ENCODE peak calls at places on chromosomes 3 and 15, in six cellular contexts. One of them, this sample, is unnamed.

GRCh38 chr15:99169769-99170311 is 65.0 kb downstream of the SYNM start:
- DNase-seq in mesenchymal stem cell: peak
- DNase-seq in IMR-90: peak
- DNase-seq in neuronal stem cell: no peak
- DNase-seq in H1: no peak
- DNase-seq in H9: no peak
- DNase-seq in this sample: peak

GRCh38 chr3:25041871-25042584 is 386.0 kb upstream of the RARB start:
- DNase-seq in mesenchymal stem cell: no peak
- DNase-seq in IMR-90: no peak
- DNase-seq in neuronal stem cell: no peak
- DNase-seq in H1: no peak
- DNase-seq in H9: no peak
- DNase-seq in this sample: no peak

GRCh38 chr15:43183270-43183669 is 1.9 kb upstream of the CCNDBP1 start:
- DNase-seq in mesenchymal stem cell: no peak
- DNase-seq in IMR-90: no peak
- DNase-seq in neuronal stem cell: no peak
- DNase-seq in H1: no peak
- DNase-seq in H9: no peak
- DNase-seq in this sample: no peak

GRCh38 chr15:69990566-69991391 is 106.9 kb downstream of the TLE3 start:
- DNase-seq in mesenchymal stem cell: no peak
- DNase-seq in IMR-90: no peak
- DNase-seq in neuronal stem cell: no peak
- DNase-seq in H1: no peak
- DNase-seq in H9: no peak
- DNase-seq in this sample: no peak

GRCh38 chr3:18079739-18080138 is 337.3 kb upstream of the TBC1D5 start:
- DNase-seq in mesenchymal stem cell: no peak
- DNase-seq in IMR-90: peak
- DNase-seq in neuronal stem cell: no peak
- DNase-seq in H1: no peak
- DNase-seq in H9: no peak
- DNase-seq in this sample: no peak

GRCh38 chr3:37624276-37624675 is 237.4 kb upstream of the CTDSPL start:
- DNase-seq in mesenchymal stem cell: no peak
- DNase-seq in IMR-90: no peak
- DNase-seq in neuronal stem cell: no peak
- DNase-seq in H1: no peak
- DNase-seq in H9: no peak
- DNase-seq in this sample: no peak

GRCh38 chr3:185648396-185648795 is 62.3 kb downstream of the SENP2 start:
- DNase-seq in mesenchymal stem cell: no peak
- DNase-seq in IMR-90: no peak
- DNase-seq in neuronal stem cell: no peak
- DNase-seq in H1: no peak
- DNase-seq in H9: no peak
- DNase-seq in this sample: no peak

GRCh38 chr3:126304291-126304690 is 52.9 kb downstream of the KLF15 start:
- DNase-seq in mesenchymal stem cell: no peak
- DNase-seq in IMR-90: no peak
- DNase-seq in neuronal stem cell: no peak
- DNase-seq in H1: no peak
- DNase-seq in H9: no peak
- DNase-seq in this sample: no peak

GRCh38 chr3:119318871-119319270 is 24.7 kb downstream of the ARHGAP31 start:
- DNase-seq in mesenchymal stem cell: no peak
- DNase-seq in IMR-90: peak
- DNase-seq in neuronal stem cell: no peak
- DNase-seq in H1: no peak
- DNase-seq in H9: no peak
- DNase-seq in this sample: peak

GRCh38 chr3:136343446-136343845 is 93.3 kb downstream of the PCCB start:
- DNase-seq in mesenchymal stem cell: no peak
- DNase-seq in IMR-90: no peak
- DNase-seq in neuronal stem cell: no peak
- DNase-seq in H1: no peak
- DNase-seq in H9: no peak
- DNase-seq in this sample: no peak

GRCh38 chr3:196514913-196515621 is at the start of gene SMCO1:
- DNase-seq in mesenchymal stem cell: no peak
- DNase-seq in IMR-90: no peak
- DNase-seq in neuronal stem cell: no peak
- DNase-seq in H1: no peak
- DNase-seq in H9: no peak
- DNase-seq in this sample: no peak

GRCh38 chr15:71702496-71702895 is 107.9 kb upstream of the NR2E3 start:
- DNase-seq in mesenchymal stem cell: no peak
- DNase-seq in IMR-90: no peak
- DNase-seq in neuronal stem cell: no peak
- DNase-seq in H1: no peak
- DNase-seq in H9: no peak
- DNase-seq in this sample: no peak

GRCh38 chr15:74615313-74616019 is at the start of gene CLK3:
- DNase-seq in mesenchymal stem cell: peak
- DNase-seq in IMR-90: peak
- DNase-seq in neuronal stem cell: peak
- DNase-seq in H1: peak
- DNase-seq in H9: peak
- DNase-seq in this sample: peak

GRCh38 chr15:101088788-101089578 is 162.9 kb downstream of the CHSY1 start:
- DNase-seq in mesenchymal stem cell: peak
- DNase-seq in IMR-90: no peak
- DNase-seq in neuronal stem cell: peak
- DNase-seq in H1: peak
- DNase-seq in H9: peak
- DNase-seq in this sample: peak

GRCh38 chr15:80159811-80160569 is 7.2 kb downstream of the FAH start:
- DNase-seq in mesenchymal stem cell: peak
- DNase-seq in IMR-90: peak
- DNase-seq in neuronal stem cell: no peak
- DNase-seq in H1: no peak
- DNase-seq in H9: no peak
- DNase-seq in this sample: no peak

GRCh38 chr3:11641683-11642407 is 1.9 kb downstream of the VGLL4 start:
- DNase-seq in mesenchymal stem cell: peak
- DNase-seq in IMR-90: peak
- DNase-seq in neuronal stem cell: no peak
- DNase-seq in H1: no peak
- DNase-seq in H9: no peak
- DNase-seq in this sample: no peak

GRCh38 chr15:79023918-79024317 is 66.7 kb downstream of the RASGRF1 start:
- DNase-seq in mesenchymal stem cell: no peak
- DNase-seq in IMR-90: no peak
- DNase-seq in neuronal stem cell: no peak
- DNase-seq in H1: no peak
- DNase-seq in H9: no peak
- DNase-seq in this sample: no peak

GRCh38 chr15:79027532-79028410 is 62.8 kb downstream of the RASGRF1 start:
- DNase-seq in mesenchymal stem cell: no peak
- DNase-seq in IMR-90: no peak
- DNase-seq in neuronal stem cell: no peak
- DNase-seq in H1: no peak
- DNase-seq in H9: no peak
- DNase-seq in this sample: no peak

GRCh38 chr15:79023546-79023890 is 67.1 kb downstream of the RASGRF1 start:
- DNase-seq in mesenchymal stem cell: no peak
- DNase-seq in IMR-90: no peak
- DNase-seq in neuronal stem cell: no peak
- DNase-seq in H1: no peak
- DNase-seq in H9: no peak
- DNase-seq in this sample: no peak

GRCh38 chr15:79025201-79025600 is 65.4 kb downstream of the RASGRF1 start:
- DNase-seq in mesenchymal stem cell: no peak
- DNase-seq in IMR-90: no peak
- DNase-seq in neuronal stem cell: no peak
- DNase-seq in H1: no peak
- DNase-seq in H9: no peak
- DNase-seq in this sample: no peak

DNA sequence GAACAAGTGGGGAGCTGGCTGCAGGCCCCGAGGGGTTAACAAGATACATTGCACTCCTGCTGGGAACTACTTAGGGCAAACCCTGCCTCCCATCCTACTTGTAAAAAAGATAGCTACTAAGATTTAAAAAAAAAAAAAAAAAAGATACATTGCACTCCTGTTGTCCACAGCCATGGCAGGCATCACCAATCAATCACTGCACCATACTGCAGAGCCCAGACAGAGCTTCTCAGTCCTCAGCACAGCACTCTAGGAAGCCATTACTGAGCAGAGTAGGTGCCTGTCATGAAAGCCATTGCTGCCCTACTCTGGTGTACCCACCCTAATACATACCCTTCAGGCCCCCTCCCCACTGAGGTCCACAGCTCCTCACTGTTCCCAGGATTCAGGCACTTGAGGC is 64.8 kb downstream of the RASGRF1 start:
- DNase-seq in mesenchymal stem cell: no peak
- DNase-seq in IMR-90: no peak
- DNase-seq in neuronal stem cell: no peak
- DNase-seq in H1: no peak
- DNase-seq in H9: no peak
- DNase-seq in this sample: no peak
- H4K91ac ChIP-seq in mesenchymal stem cell: no peak
- H4K91ac ChIP-seq in IMR-90: no peak
- H4K91ac ChIP-seq in neuronal stem cell: no peak
- H4K91ac ChIP-seq in H1: no peak
- H4K91ac ChIP-seq in H9: no peak
- H4K91ac ChIP-seq in this sample: no peak

GRCh38 chr15:96720656-96721055 is 390.2 kb downstream of the NR2F2 start:
- DNase-seq in mesenchymal stem cell: no peak
- DNase-seq in IMR-90: no peak
- DNase-seq in neuronal stem cell: no peak
- DNase-seq in H1: no peak
- DNase-seq in H9: no peak
- DNase-seq in this sample: no peak
- H4K91ac ChIP-seq in mesenchymal stem cell: no peak
- H4K91ac ChIP-seq in IMR-90: no peak
- H4K91ac ChIP-seq in neuronal stem cell: no peak
- H4K91ac ChIP-seq in H1: no peak
- H4K91ac ChIP-seq in H9: no peak
- H4K91ac ChIP-seq in this sample: no peak

DNA sequence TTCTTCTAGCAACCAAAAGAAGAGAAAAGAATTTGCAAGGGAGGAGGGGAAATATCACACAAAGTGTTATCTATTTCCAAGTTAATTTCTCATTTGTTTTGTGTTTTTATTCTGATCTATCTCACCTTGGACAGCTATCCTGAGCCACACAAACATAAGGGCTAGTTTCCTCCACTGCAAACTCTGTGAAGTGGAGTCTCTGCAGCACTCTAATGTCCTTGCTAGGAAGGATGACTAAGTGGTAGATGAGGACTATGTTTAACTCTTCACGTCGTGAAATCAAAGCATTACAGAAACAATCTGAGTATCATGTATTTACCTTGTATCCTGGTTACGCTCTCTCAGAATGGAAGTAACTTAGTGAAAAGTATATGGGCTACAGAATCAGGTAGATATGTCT is 33.9 kb upstream of the CHRM5 start:
- DNase-seq in mesenchymal stem cell: no peak
- DNase-seq in IMR-90: peak
- DNase-seq in neuronal stem cell: no peak
- DNase-seq in H1: no peak
- DNase-seq in H9: no peak
- DNase-seq in this sample: no peak
- H4K91ac ChIP-seq in mesenchymal stem cell: no peak
- H4K91ac ChIP-seq in IMR-90: no peak
- H4K91ac ChIP-seq in neuronal stem cell: no peak
- H4K91ac ChIP-seq in H1: no peak
- H4K91ac ChIP-seq in H9: no peak
- H4K91ac ChIP-seq in this sample: no peak

GRCh38 chr3:163891771-163892170 is 1186.5 kb downstream of the SI start:
- DNase-seq in mesenchymal stem cell: no peak
- DNase-seq in IMR-90: no peak
- DNase-seq in neuronal stem cell: no peak
- DNase-seq in H1: no peak
- DNase-seq in H9: no peak
- DNase-seq in this sample: no peak
- H4K91ac ChIP-seq in mesenchymal stem cell: no peak
- H4K91ac ChIP-seq in IMR-90: no peak
- H4K91ac ChIP-seq in neuronal stem cell: no peak
- H4K91ac ChIP-seq in H1: no peak
- H4K91ac ChIP-seq in H9: no peak
- H4K91ac ChIP-seq in this sample: no peak

DNA sequence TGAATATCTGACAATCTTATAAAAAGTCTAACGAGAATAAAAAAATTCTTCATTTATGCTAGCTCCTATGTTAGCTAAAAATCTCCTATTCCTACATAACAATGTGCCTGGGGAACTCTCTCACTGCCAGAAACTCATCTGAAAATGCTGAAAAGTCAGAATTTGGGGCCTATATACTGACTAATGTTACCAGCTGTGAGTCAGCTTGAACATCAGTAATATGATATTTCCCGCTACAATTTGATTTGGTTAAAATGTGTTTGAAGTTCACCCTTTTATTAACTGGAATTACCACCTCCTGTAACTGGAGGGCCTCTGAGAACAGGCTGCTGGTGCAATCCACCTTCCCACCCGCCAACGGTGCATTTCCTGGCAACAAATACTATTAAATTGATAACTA is 141.9 kb downstream of the TIGIT start:
- DNase-seq in mesenchymal stem cell: no peak
- DNase-seq in IMR-90: peak
- DNase-seq in neuronal stem cell: no peak
- DNase-seq in H1: no peak
- DNase-seq in H9: no peak
- DNase-seq in this sample: no peak
- H4K91ac ChIP-seq in mesenchymal stem cell: no peak
- H4K91ac ChIP-seq in IMR-90: no peak
- H4K91ac ChIP-seq in neuronal stem cell: no peak
- H4K91ac ChIP-seq in H1: no peak
- H4K91ac ChIP-seq in H9: no peak
- H4K91ac ChIP-seq in this sample: no peak

GRCh38 chr15:40948706-40949473 is 4.4 kb upstream of the CHAC1 start:
- DNase-seq in mesenchymal stem cell: no peak
- DNase-seq in IMR-90: no peak
- DNase-seq in neuronal stem cell: no peak
- DNase-seq in H1: no peak
- DNase-seq in H9: no peak
- DNase-seq in this sample: no peak

GRCh38 chr15:40952901-40953712 is at the start of gene CHAC1:
- DNase-seq in mesenchymal stem cell: peak
- DNase-seq in IMR-90: peak
- DNase-seq in neuronal stem cell: peak
- DNase-seq in H1: peak
- DNase-seq in H9: peak
- DNase-seq in this sample: peak

GRCh38 chr15:40951764-40952163 is 1.5 kb upstream of the CHAC1 start:
- DNase-seq in mesenchymal stem cell: no peak
- DNase-seq in IMR-90: no peak
- DNase-seq in neuronal stem cell: no peak
- DNase-seq in H1: no peak
- DNase-seq in H9: no peak
- DNase-seq in this sample: no peak

GRCh38 chr15:40952301-40952900 is 870 bp upstream of the CHAC1 start:
- DNase-seq in mesenchymal stem cell: no peak
- DNase-seq in IMR-90: no peak
- DNase-seq in neuronal stem cell: no peak
- DNase-seq in H1: no peak
- DNase-seq in H9: peak
- DNase-seq in this sample: no peak

GRCh38 chr15:40949756-40950207 is 3.5 kb upstream of the CHAC1 start:
- DNase-seq in mesenchymal stem cell: no peak
- DNase-seq in IMR-90: no peak
- DNase-seq in neuronal stem cell: no peak
- DNase-seq in H1: no peak
- DNase-seq in H9: no peak
- DNase-seq in this sample: no peak
- H4K91ac ChIP-seq in mesenchymal stem cell: no peak
- H4K91ac ChIP-seq in IMR-90: peak
- H4K91ac ChIP-seq in neuronal stem cell: no peak
- H4K91ac ChIP-seq in H1: no peak
- H4K91ac ChIP-seq in H9: no peak
- H4K91ac ChIP-seq in this sample: no peak

This sample was measured in trophoblast cell.